ENCODE peak calls at places on chromosomes 4 and X, in seven cellular contexts. Q is fibroblast of lung, B is esophagus muscularis mucosa, K is ovary, M is HEK293T, A is endothelial cell, U is NCI-H1092. D is an unnamed sample.

GRCh38 chrX:12987900-12988594 is 13.1 kb downstream of the TMSB4X start:
- DNase-seq in A (no peak), B (no peak), U (no peak), M (no peak), K (no peak), Q (no peak), D (no peak)

GRCh38 chr4:67770422-67770821 is 16.2 kb upstream of the GNRHR start:
- DNase-seq in B (no peak), M (no peak), K (no peak), U (no peak), A (no peak), Q (no peak), D (no peak)

GRCh38 chrX:78957768-78958130 is 12.6 kb downstream of the P2RY10 start:
- DNase-seq in U (no peak), Q (no peak), A (no peak), M (no peak), K (no peak), B (no peak), D (no peak)

GRCh38 chr4:105978684-105979296 is 83.5 kb downstream of the NPNT start:
- DNase-seq in K (no peak), M (no peak), Q (peak), U (no peak), B (no peak), A (no peak), D (no peak)

GRCh38 chr4:88761861-88762523 is 64.4 kb upstream of the NAP1L5 start:
- DNase-seq in U (no peak), K (no peak), Q (no peak), B (no peak), A (no peak), M (no peak), D (no peak)

GRCh38 chrX:33725556-33726232 is 406.4 kb downstream of the FAM47A start:
- DNase-seq in K (peak), U (no peak), A (peak), B (no peak), M (peak), Q (peak), D (peak)

GRCh38 chr4:2331519-2332200 is 69.8 kb upstream of the MXD4 start:
- DNase-seq in B (peak), A (no peak), K (no peak), Q (no peak), M (no peak), U (no peak), D (no peak)

GRCh38 chr4:104906274-104906673 is 240.4 kb upstream of the TET2 start:
- DNase-seq in U (peak), A (no peak), K (no peak), M (no peak), Q (peak), B (no peak), D (no peak)

GRCh38 chr4:70746179-70746839 is 24.5 kb downstream of the RUFY3 start:
- DNase-seq in M (no peak), B (no peak), U (no peak), K (no peak), Q (peak), A (no peak), D (no peak)